ENCODE peak calls at places on chromosomes 5 and 9, in four cellular contexts. I, K, H and R are unnamed samples.

GRCh38 chr9:14345586-14346237 is 31.8 kb upstream of the NFIB start:
- DNase-seq in K (no peak), H (no peak), I (no peak), R (no peak)

GRCh38 chr5:143008809-143009521 is 238.8 kb downstream of the ARHGAP26 start:
- DNase-seq in H (no peak), I (peak), K (peak), R (peak)

GRCh38 chr5:178086266-178086665 is 27.1 kb upstream of the N4BP3 start:
- DNase-seq in K (no peak), I (no peak), H (no peak), R (no peak)

GRCh38 chr5:87825583-87825982 is 412.9 kb upstream of the CCNH start:
- DNase-seq in K (no peak), I (no peak), H (no peak), R (no peak)

GRCh38 chr5:77898385-77898784 is 122.2 kb upstream of the TBCA start:
- DNase-seq in K (no peak), I (no peak), H (no peak), R (no peak)

GRCh38 chr5:123705741-123706140 is 193.8 kb downstream of the CSNK1G3 start:
- DNase-seq in I (no peak), H (no peak), K (no peak), R (no peak)

GRCh38 chr9:113427629-113428028 is 17.1 kb downstream of the C9orf43 start:
- DNase-seq in I (no peak), H (no peak), K (no peak), R (no peak)

GRCh38 chr5:60843693-60844428 is at the start of gene ELOVL7:
- DNase-seq in H (peak), I (no peak), K (peak), R (peak)

GRCh38 chr5:124599048-124599973 is 147.1 kb downstream of the ZNF608 start:
- DNase-seq in K (peak), I (no peak), H (no peak), R (no peak)

GRCh38 chr5:35674049-35674448 is 56.4 kb downstream of the SPEF2 start:
- DNase-seq in H (no peak), K (no peak), I (no peak), R (no peak)

GRCh38 chr9:109310486-109310901 is 10.4 kb downstream of the EPB41L4B start:
- DNase-seq in K (no peak), H (no peak), I (no peak), R (no peak)

GRCh38 chr9:35570709-35571108 is 34.4 kb upstream of the TESK1 start:
- DNase-seq in I (no peak), H (no peak), K (no peak), R (no peak)